ENCODE peak calls at places on chromosomes 3 and 15, in seven cellular contexts. T is SHP77; F is AG08395; Z is glomerular endothelial cell; V is ureter; C is iris pigment epithelial cell; L is stimulated activated CD4-positive, alpha-beta T cell treated with anti-CD3 and anti-CD28 coated beads, Interleukin-1b, Interleukin-23, amount 100 ng/mL, for 48 hours. A is an unnamed sample.

GRCh38 chr15:99401971-99402732 is 150.9 kb downstream of the LRRC28 start:
- DNase-seq in T (no peak), F (no peak), Z (no peak), V (no peak), C (no peak), L (no peak), A (no peak)

GRCh38 chr3:18660059-18660458 is 234.9 kb upstream of the SATB1 start:
- DNase-seq in T (no peak), F (no peak), Z (no peak), V (no peak), C (no peak), L (no peak), A (no peak)

GRCh38 chr3:9099711-9100110 is 136.4 kb upstream of the RAD18 start:
- DNase-seq in T (no peak), F (no peak), Z (no peak), V (no peak), C (no peak), L (no peak), A (no peak)

GRCh38 chr3:57840445-57840844 is 84.3 kb downstream of the SLMAP start:
- DNase-seq in T (no peak), F (no peak), Z (no peak), V (no peak), C (no peak), L (no peak), A (no peak)

GRCh38 chr3:184360834-184361531 is 422 bp downstream of the CLCN2 start:
- DNase-seq in T (no peak), F (no peak), Z (no peak), V (no peak), C (no peak), L (no peak), A (no peak)

GRCh38 chr3:194399874-194400411 is 877 bp upstream of the GP5 start:
- DNase-seq in T (no peak), F (no peak), Z (no peak), V (no peak), C (no peak), L (no peak), A (no peak)

GRCh38 chr3:29370451-29371420 is 89.9 kb downstream of the RBMS3 start:
- DNase-seq in T (no peak), F (no peak), Z (no peak), V (no peak), C (no peak), L (no peak), A (no peak)

GRCh38 chr3:152121292-152121654 is 147.5 kb upstream of the MBNL1 start:
- DNase-seq in T (no peak), F (peak), Z (no peak), V (no peak), C (peak), L (no peak), A (peak)

GRCh38 chr3:23761440-23761896 is 44.3 kb upstream of the UBE2E1 start:
- DNase-seq in T (no peak), F (peak), Z (no peak), V (no peak), C (peak), L (no peak), A (peak)

GRCh38 chr15:99909914-99910313 is 176.7 kb upstream of the LYSMD4 start:
- DNase-seq in T (no peak), F (no peak), Z (no peak), V (no peak), C (no peak), L (no peak), A (no peak)

GRCh38 chr3:188272481-188273372 is 118.8 kb downstream of the LPP start:
- DNase-seq in T (no peak), F (peak), Z (no peak), V (no peak), C (peak), L (no peak), A (no peak)

GRCh38 chr3:44289882-44290462 is 48.3 kb downstream of the TOPAZ1 start:
- DNase-seq in T (no peak), F (no peak), Z (no peak), V (no peak), C (no peak), L (no peak), A (no peak)

GRCh38 chr3:19077388-19077787 is 70.9 kb upstream of the KCNH8 start:
- DNase-seq in T (no peak), F (no peak), Z (no peak), V (no peak), C (no peak), L (no peak), A (no peak)

GRCh38 chr3:28595364-28595763 is 246.7 kb upstream of the AZI2 start:
- DNase-seq in T (no peak), F (no peak), Z (no peak), V (no peak), C (no peak), L (no peak), A (no peak)

GRCh38 chr3:46062679-46063078 is 35.4 kb upstream of the XCR1 start:
- DNase-seq in T (no peak), F (no peak), Z (no peak), V (no peak), C (no peak), L (no peak), A (peak)

GRCh38 chr3:53109190-53109589 is 21.0 kb downstream of the RFT1 start:
- DNase-seq in T (no peak), F (peak), Z (no peak), V (no peak), C (peak), L (peak), A (no peak)

GRCh38 chr15:90871097-90871715 is 2.8 kb downstream of the FURIN start:
- DNase-seq in T (peak), F (peak), Z (no peak), V (no peak), C (peak), L (no peak), A (no peak)

GRCh38 chr3:172034786-172035685 is 4.3 kb upstream of the FNDC3B start:
- DNase-seq in T (peak), F (peak), Z (no peak), V (no peak), C (peak), L (no peak), A (peak)

GRCh38 chr3:48433472-48434118 is 3.7 kb upstream of the PLXNB1 start:
- DNase-seq in T (no peak), F (peak), Z (no peak), V (no peak), C (peak), L (no peak), A (peak)

GRCh38 chr15:42409011-42409410 is 49.7 kb downstream of the CAPN3 start:
- DNase-seq in T (no peak), F (no peak), Z (no peak), V (no peak), C (no peak), L (no peak), A (no peak)

GRCh38 chr15:96416218-96416933 is 85.9 kb downstream of the NR2F2 start:
- DNase-seq in T (no peak), F (no peak), Z (no peak), V (no peak), C (no peak), L (no peak), A (no peak)

GRCh38 chr3:127551971-127552370 is 38.6 kb downstream of the TPRA1 start:
- DNase-seq in T (no peak), F (no peak), Z (no peak), V (no peak), C (no peak), L (no peak), A (no peak)

GRCh38 chr15:82689147-82689546 is 20.5 kb downstream of the AP3B2 start:
- DNase-seq in T (no peak), F (no peak), Z (no peak), V (no peak), C (no peak), L (no peak), A (no peak)

GRCh38 chr15:74906193-74906449 is 530 bp downstream of the FAM219B start:
- DNase-seq in T (peak), F (no peak), Z (no peak), V (peak), C (peak), L (peak), A (no peak)

GRCh38 chr3:12015627-12016026 is 11.4 kb downstream of the SYN2 start:
- DNase-seq in T (no peak), F (no peak), Z (no peak), V (no peak), C (no peak), L (no peak), A (no peak)

GRCh38 chr3:117230924-117231323 is 521.3 kb downstream of the TUSC7 start:
- DNase-seq in T (no peak), F (no peak), Z (no peak), V (no peak), C (no peak), L (no peak), A (no peak)

GRCh38 chr3:37218206-37218605 is 43.8 kb upstream of the LRRFIP2 start:
- DNase-seq in T (peak), F (no peak), Z (no peak), V (no peak), C (no peak), L (no peak), A (no peak)

GRCh38 chr3:5389057-5389456 is 201.6 kb downstream of the EDEM1 start:
- DNase-seq in T (no peak), F (no peak), Z (no peak), V (peak), C (no peak), L (no peak), A (no peak)

GRCh38 chr3:126956866-126957650 is 25.9 kb upstream of the PLXNA1 start:
- DNase-seq in T (no peak), F (no peak), Z (no peak), V (peak), C (no peak), L (no peak), A (no peak)

GRCh38 chr3:191441687-191442086 is 19.3 kb upstream of the PYDC2 start:
- DNase-seq in T (no peak), F (no peak), Z (no peak), V (no peak), C (no peak), L (no peak), A (no peak)

GRCh38 chr3:64530434-64531049 is 157.3 kb downstream of the ADAMTS9 start:
- DNase-seq in T (peak), F (peak), Z (peak), V (peak), C (peak), L (peak), A (peak)

GRCh38 chr3:162973518-162973917 is 1476.9 kb downstream of the OTOL1 start:
- DNase-seq in T (no peak), F (no peak), Z (no peak), V (no peak), C (no peak), L (no peak), A (no peak)

GRCh38 chr3:64122476-64122875 is 99.2 kb upstream of the PSMD6 start:
- DNase-seq in T (no peak), F (no peak), Z (no peak), V (no peak), C (no peak), L (no peak), A (no peak)

GRCh38 chr3:11300970-11301369 is 28.8 kb downstream of the ATG7 start:
- DNase-seq in T (no peak), F (no peak), Z (no peak), V (no peak), C (peak), L (no peak), A (no peak)

GRCh38 chr15:39110336-39110735 is 470.5 kb upstream of the THBS1 start:
- DNase-seq in T (no peak), F (peak), Z (no peak), V (no peak), C (peak), L (no peak), A (no peak)

GRCh38 chr3:125692361-125692760 is 97.1 kb upstream of the OSBPL11 start:
- DNase-seq in T (no peak), F (no peak), Z (no peak), V (no peak), C (no peak), L (no peak), A (no peak)

GRCh38 chr3:123449092-123449985 is 449 bp upstream of the ADCY5 start:
- DNase-seq in T (no peak), F (peak), Z (no peak), V (no peak), C (peak), L (no peak), A (no peak)

GRCh38 chr15:78509726-78510312 is 2.4 kb downstream of the HYKK start:
- DNase-seq in T (no peak), F (no peak), Z (no peak), V (no peak), C (no peak), L (no peak), A (no peak)

GRCh38 chr3:136882575-136882974 is 20.6 kb downstream of the NCK1 start:
- DNase-seq in T (no peak), F (no peak), Z (no peak), V (no peak), C (no peak), L (no peak), A (no peak)

A was measured in hepatic stellate cell.